ENCODE peak calls at places on chromosomes 11 and 22, in seven cellular contexts. C, I, E, L, P, R and F are unnamed samples.

GRCh38 chr22:46363611-46364321 is 28.3 kb downstream of the TRMU start:
- DNase-seq in C (no peak), I (no peak), E (no peak), L (no peak), P (peak), R (no peak), F (no peak)

GRCh38 chr11:67656278-67656922 is 5.9 kb upstream of the ACY3 start:
- DNase-seq in C (peak), I (peak), E (no peak), L (no peak), P (no peak), R (no peak), F (no peak)

GRCh38 chr22:46365166-46365624 is 29.7 kb downstream of the TRMU start:
- DNase-seq in C (no peak), I (no peak), E (no peak), L (peak), P (peak), R (no peak), F (no peak)

GRCh38 chr11:44766112-44766971 is 39.6 kb downstream of the TSPAN18 start:
- DNase-seq in C (no peak), I (peak), E (peak), L (no peak), P (no peak), R (peak), F (peak)

GRCh38 chr11:83545494-83545893 is 259.3 kb upstream of the CCDC90B start:
- DNase-seq in C (no peak), I (no peak), E (no peak), L (no peak), P (no peak), R (no peak), F (no peak)

GRCh38 chr11:19076744-19077589 is 16.4 kb upstream of the MRGPRX2 start:
- DNase-seq in C (no peak), I (peak), E (peak), L (peak), P (no peak), R (no peak), F (peak)

GRCh38 chr11:109696191-109696897 is 274.4 kb downstream of the C11orf87 start:
- DNase-seq in C (no peak), I (peak), E (no peak), L (no peak), P (no peak), R (no peak), F (no peak)

GRCh38 chr11:84437129-84438123 is 1151.3 kb upstream of the CCDC90B start:
- DNase-seq in C (peak), I (peak), E (no peak), L (no peak), P (no peak), R (no peak), F (no peak)

GRCh38 chr11:134518616-134519389 is 106.8 kb upstream of the B3GAT1 start:
- DNase-seq in C (no peak), I (no peak), E (peak), L (peak), P (peak), R (no peak), F (no peak)

GRCh38 chr22:24435861-24436351 is 8.5 kb downstream of the ADORA2A start:
- DNase-seq in C (no peak), I (peak), E (no peak), L (peak), P (no peak), R (no peak), F (no peak)

GRCh38 chr22:39306456-39307361 is 12.7 kb downstream of the RPL3 start:
- DNase-seq in C (no peak), I (no peak), E (no peak), L (no peak), P (no peak), R (no peak), F (no peak)

GRCh38 chr22:34845391-34845790 is 220.6 kb upstream of the ISX start:
- DNase-seq in C (no peak), I (no peak), E (no peak), L (no peak), P (no peak), R (no peak), F (no peak)

GRCh38 chr11:27934830-27935145 is 173.2 kb downstream of the KIF18A start:
- DNase-seq in C (no peak), I (peak), E (no peak), L (no peak), P (no peak), R (peak), F (peak)

GRCh38 chr11:119062779-119063178 is 4.8 kb upstream of the VPS11 start:
- DNase-seq in C (no peak), I (peak), E (no peak), L (no peak), P (no peak), R (no peak), F (peak)

GRCh38 chr11:122181893-122182292 is 65.9 kb upstream of the BLID start:
- DNase-seq in C (no peak), I (peak), E (no peak), L (no peak), P (no peak), R (no peak), F (no peak)

GRCh38 chr11:114074546-114075342 is 15.2 kb downstream of the ZBTB16 start:
- DNase-seq in C (no peak), I (no peak), E (peak), L (peak), P (peak), R (no peak), F (no peak)

GRCh38 chr22:45731798-45732495 is 60.3 kb downstream of the ATXN10 start:
- DNase-seq in C (no peak), I (peak), E (no peak), L (no peak), P (no peak), R (no peak), F (peak)

GRCh38 chr11:106101370-106101769 is 23.9 kb downstream of the AASDHPPT start:
- DNase-seq in C (no peak), I (no peak), E (no peak), L (no peak), P (no peak), R (no peak), F (no peak)

GRCh38 chr11:126195119-126195518 is 16.3 kb downstream of the RPUSD4 start:
- DNase-seq in C (no peak), I (no peak), E (no peak), L (no peak), P (no peak), R (no peak), F (no peak)

GRCh38 chr11:64341851-64342791 is 2.1 kb downstream of the CCDC88B start:
- DNase-seq in C (no peak), I (peak), E (peak), L (peak), P (peak), R (peak), F (peak)

GRCh38 chr22:27863001-27863400 is 56.1 kb downstream of the PITPNB start:
- DNase-seq in C (no peak), I (no peak), E (no peak), L (no peak), P (no peak), R (no peak), F (no peak)

DNA sequence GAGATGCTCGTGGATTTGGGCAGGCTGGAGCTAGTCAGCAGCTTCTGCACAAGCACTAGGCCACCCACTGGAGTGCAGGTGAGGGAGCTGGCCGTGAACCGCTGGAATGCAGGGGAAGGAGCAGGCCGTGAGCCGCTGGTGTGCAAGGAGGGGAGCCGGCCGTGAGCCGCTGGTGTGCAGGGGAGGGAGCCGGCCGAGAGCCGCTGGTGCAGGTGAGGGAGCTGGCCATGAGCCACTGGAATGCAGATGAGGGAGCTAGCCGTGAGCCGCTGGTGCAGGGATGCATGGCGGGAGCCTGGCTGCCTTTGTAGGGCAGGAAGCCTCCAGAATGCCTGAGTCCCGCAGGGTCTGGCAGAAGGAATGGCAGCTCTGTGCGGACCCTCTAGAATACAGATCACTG is 4220.0 kb upstream of the OR11H1 start:
- DNase-seq in C (no peak), I (no peak), E (peak), L (no peak), P (no peak), R (no peak), F (no peak)
- H3K4me3 ChIP-seq in C (no peak), I (no peak), E (no peak), L (no peak), P (no peak), R (no peak), F (no peak)

GRCh38 chr11:59550368-59550841 is 39.1 kb downstream of the OR4D9 start:
- DNase-seq in C (peak), I (peak), E (peak), L (peak), P (peak), R (no peak), F (peak)
- TF ChIP-seq CTCF in C (peak), I (peak), E (no peak), L (peak), P (no peak), R (peak), F (peak)

GRCh38 chr11:16252373-16252772 is 104.0 kb downstream of the SOX6 start:
- DNase-seq in C (no peak), I (no peak), E (no peak), L (no peak), P (no peak), R (no peak), F (peak)
- H3K4me3 ChIP-seq in C (no peak), I (no peak), E (no peak), L (no peak), P (no peak), R (no peak), F (no peak)

DNA sequence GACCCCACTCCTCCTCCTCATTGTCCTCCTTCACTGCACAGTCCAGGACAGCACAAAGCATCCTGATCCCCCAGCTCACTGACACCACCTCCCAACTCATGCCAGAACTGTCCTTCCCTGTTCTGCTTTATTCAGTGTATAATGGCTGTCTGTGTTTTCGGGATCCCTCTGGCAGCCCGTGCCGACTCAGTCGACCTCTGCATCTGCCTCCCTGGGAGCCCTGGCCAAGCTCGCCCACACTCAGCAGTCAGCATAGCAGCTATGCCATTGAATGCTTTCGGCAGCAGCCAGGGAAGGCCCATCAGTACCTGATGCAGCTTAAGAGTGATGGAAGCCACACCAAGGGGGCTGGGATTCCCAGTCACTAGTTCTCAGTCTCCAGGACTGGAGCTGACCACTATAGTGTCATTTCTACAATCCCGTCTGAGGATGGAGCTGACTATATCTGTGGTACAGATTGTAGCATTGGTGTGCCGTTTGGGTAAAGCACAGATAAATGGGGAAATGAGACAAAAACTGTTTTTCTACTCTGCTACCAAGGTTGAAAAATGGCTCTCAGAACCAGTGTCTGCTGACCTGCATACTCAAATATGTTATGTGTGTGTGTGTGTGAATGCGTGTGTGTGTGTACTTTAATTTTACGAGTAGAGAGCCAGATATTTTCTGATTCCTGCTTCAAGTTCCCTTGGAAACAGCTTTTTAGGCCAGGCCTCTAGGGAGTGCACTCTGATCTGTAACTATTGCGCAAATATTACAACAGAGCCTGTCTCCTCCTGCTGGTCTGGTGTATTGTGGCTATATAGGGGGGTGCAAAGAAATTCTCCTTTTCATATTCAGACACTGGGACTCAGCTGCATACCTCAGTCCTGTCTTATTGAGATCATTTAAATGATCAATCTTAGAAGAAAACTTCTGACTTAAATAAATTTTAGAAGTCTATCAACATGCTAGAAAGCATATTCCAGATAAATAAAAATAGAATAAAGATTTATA is 78.8 kb upstream of the TOP3B start:
- DNase-seq in C (no peak), I (peak), E (no peak), L (no peak), P (no peak), R (no peak), F (peak)
- TF ChIP-seq CTCF in C (peak), I (peak), E (no peak), L (peak), P (no peak), R (peak), F (peak)

GRCh38 chr22:29722151-29722550 is 2.3 kb downstream of the CABP7 start:
- DNase-seq in C (no peak), I (no peak), E (no peak), L (no peak), P (no peak), R (no peak), F (no peak)
- H3K4me3 ChIP-seq in C (no peak), I (no peak), E (no peak), L (no peak), P (no peak), R (no peak), F (no peak)